ENCODE peak calls at places on chromosome 19, in four cellular contexts. A is activated naive CD4-positive, alpha-beta T cell treated with anti-CD3 and anti-CD28 coated beads, Interleukin-2, amount 50 U/mL, for 72 hours; I is activated CD8-positive, alpha-beta memory T cell treated with anti-CD3 and anti-CD28 coated beads, Interleukin-2, amount 10 ng/mL, durations not matched to agents 7 days and 5 days; N is SK-N-SH treated with all-trans-retinoic acid at 6 μM for 48 hours. L is an unnamed sample.

GRCh38 chr19:14544977-14545715 is 15.8 kb downstream of the TECR start:
- ATAC-seq in A (no peak), I (no peak), N (no peak), L (no peak)

GRCh38 chr19:42850981-42851717 is 28.4 kb downstream of the PSG1 start:
- ATAC-seq in A (no peak), I (no peak), N (peak), L (no peak)

GRCh38 chr19:12913011-12913561 is 6.0 kb downstream of the SYCE2 start:
- ATAC-seq in A (no peak), I (no peak), N (peak), L (no peak)

GRCh38 chr19:51572908-51573307 is 1.8 kb downstream of the ZNF175 start:
- ATAC-seq in A (no peak), I (no peak), N (no peak), L (no peak)

GRCh38 chr19:38640368-38640767 is 7.1 kb upstream of the ACTN4 start:
- ATAC-seq in A (no peak), I (no peak), N (no peak), L (no peak)

GRCh38 chr19:31260171-31260933 is 88.9 kb downstream of the TSHZ3 start:
- ATAC-seq in A (no peak), I (no peak), N (no peak), L (no peak)

GRCh38 chr19:31350033-31350692 is 927 bp upstream of the TSHZ3 start:
- ATAC-seq in A (peak), I (peak), N (peak), L (no peak)

GRCh38 chr19:33797821-33798633 is 1.4 kb downstream of the KCTD15 start:
- ATAC-seq in A (no peak), I (no peak), N (no peak), L (no peak)

GRCh38 chr19:17063412-17063811 is 11.8 kb downstream of the HAUS8 start:
- ATAC-seq in A (no peak), I (no peak), N (no peak), L (peak)